ENCODE peak calls at places on chromosome 7, in ten cellular contexts. V is colonic mucosa; T is NCI-H510A treated with DMSO at 0.1 percent for 48 hours; B is T-helper 9 cell; Z is foreskin keratinocyte; A is COR-L47; Q is adrenal gland; E is activated naive CD8-positive, alpha-beta T cell treated with anti-CD3 and anti-CD28 coated beads, Interleukin-2, amount 50 U/mL, for 16 hours; C is head of caudate nucleus; N is stomach. Y is an unnamed sample.

GRCh38 chr7:39417642-39418041 is 148.6 kb upstream of the YAE1 start:
- DNase-seq in V (no peak), T (no peak), B (no peak), Z (no peak), A (no peak), Q (no peak), E (no peak), C (no peak), N (no peak), Y (no peak)

GRCh38 chr7:103857435-103857834 is 132.0 kb downstream of the RELN start:
- DNase-seq in V (no peak), T (peak), B (no peak), Z (no peak), A (peak), Q (no peak), E (no peak), C (no peak), N (no peak), Y (peak)

GRCh38 chr7:82335927-82336326 is 107.7 kb downstream of the CACNA2D1 start:
- DNase-seq in V (no peak), T (peak), B (no peak), Z (no peak), A (peak), Q (no peak), E (no peak), C (no peak), N (no peak), Y (peak)

GRCh38 chr7:93902777-93903423 is 3.5 kb upstream of the GNGT1 start:
- DNase-seq in V (peak), T (no peak), B (no peak), Z (no peak), A (peak), Q (no peak), E (no peak), C (no peak), N (no peak), Y (peak)

GRCh38 chr7:7263297-7264230 is 81.2 kb downstream of the C1GALT1 start:
- DNase-seq in V (no peak), T (no peak), B (no peak), Z (no peak), A (no peak), Q (no peak), E (no peak), C (no peak), N (no peak), Y (no peak)

GRCh38 chr7:27201231-27202017 is 1.5 kb upstream of the HOXA13 start:
- DNase-seq in V (peak), T (no peak), B (no peak), Z (no peak), A (no peak), Q (peak), E (no peak), C (peak), N (no peak), Y (peak)

GRCh38 chr7:129940329-129940728 is 12.4 kb downstream of the UBE2H start:
- DNase-seq in V (no peak), T (no peak), B (no peak), Z (no peak), A (no peak), Q (peak), E (no peak), C (no peak), N (no peak), Y (no peak)

GRCh38 chr7:2264158-2264557 is 22.1 kb downstream of the NUDT1 start:
- DNase-seq in V (no peak), T (no peak), B (no peak), Z (no peak), A (no peak), Q (no peak), E (no peak), C (no peak), N (no peak), Y (no peak)

GRCh38 chr7:119733480-119733879 is 539.5 kb upstream of the KCND2 start:
- DNase-seq in V (no peak), T (no peak), B (no peak), Z (peak), A (no peak), Q (no peak), E (no peak), C (no peak), N (no peak), Y (no peak)

GRCh38 chr7:157411580-157411979 is 74.8 kb downstream of the DNAJB6 start:
- DNase-seq in V (no peak), T (no peak), B (peak), Z (no peak), A (no peak), Q (no peak), E (no peak), C (no peak), N (no peak), Y (no peak)

GRCh38 chr7:22934473-22935065 is 79.4 kb downstream of the HYCC1 start:
- DNase-seq in V (no peak), T (no peak), B (no peak), Z (no peak), A (no peak), Q (no peak), E (no peak), C (no peak), N (no peak), Y (no peak)

GRCh38 chr7:53473371-53473770 is 437.9 kb downstream of the POM121L12 start:
- DNase-seq in V (no peak), T (no peak), B (no peak), Z (no peak), A (no peak), Q (no peak), E (no peak), C (no peak), N (no peak), Y (no peak)

GRCh38 chr7:78702770-78703169 is 750.7 kb downstream of the MAGI2 start:
- DNase-seq in V (no peak), T (no peak), B (no peak), Z (peak), A (no peak), Q (no peak), E (no peak), C (no peak), N (no peak), Y (no peak)

GRCh38 chr7:16512097-16512496 is 14.5 kb upstream of the LRRC72 start:
- DNase-seq in V (no peak), T (no peak), B (no peak), Z (no peak), A (no peak), Q (no peak), E (no peak), C (no peak), N (no peak), Y (no peak)

GRCh38 chr7:54615545-54615944 is 73.4 kb downstream of the VSTM2A start:
- DNase-seq in V (no peak), T (no peak), B (no peak), Z (peak), A (no peak), Q (no peak), E (no peak), C (no peak), N (no peak), Y (no peak)

GRCh38 chr7:122528879-122529481 is 169.9 kb downstream of the RNF133 start:
- DNase-seq in V (no peak), T (peak), B (no peak), Z (no peak), A (peak), Q (no peak), E (no peak), C (no peak), N (no peak), Y (peak)

GRCh38 chr7:4792537-4793126 is 17.2 kb downstream of the AP5Z1 start:
- DNase-seq in V (peak), T (no peak), B (no peak), Z (no peak), A (no peak), Q (peak), E (no peak), C (no peak), N (no peak), Y (no peak)

GRCh38 chr7:24700446-24701044 is 56.7 kb downstream of the GSDME start:
- DNase-seq in V (no peak), T (no peak), B (no peak), Z (no peak), A (peak), Q (no peak), E (no peak), C (no peak), N (no peak), Y (peak)

GRCh38 chr7:109641445-109641844 is 1071.8 kb downstream of the DNAJB9 start:
- DNase-seq in V (no peak), T (no peak), B (no peak), Z (no peak), A (no peak), Q (no peak), E (no peak), C (no peak), N (no peak), Y (no peak)

GRCh38 chr7:78578701-78579100 is 780.1 kb downstream of the PHTF2 start:
- DNase-seq in V (no peak), T (no peak), B (no peak), Z (no peak), A (no peak), Q (no peak), E (no peak), C (no peak), N (no peak), Y (no peak)

Y was measured in NCI-H1417.